ENCODE peak calls at places on chromosomes 12 and 14, in six cellular contexts. R, G, Y, T, U and M are unnamed samples.
A peak's percentile ranks its signal among the peaks of the same experiment; 100 is the strongest.

GRCh38 chr14:92223027-92223426 is 99.9 kb upstream of the SLC24A4 start:
- DNase-seq in R (no peak), G (no peak), Y (no peak), T (no peak), U (no peak), M (no peak)

GRCh38 chr12:3583656-3584334 is 92.8 kb downstream of the PRMT8 start:
- DNase-seq in R (no peak), G (no peak), Y (no peak), T (no peak), U (no peak), M (no peak)

GRCh38 chr14:76870146-76870545 is 43.9 kb downstream of the LRRC74A start:
- DNase-seq in R (no peak), G (no peak), Y (no peak), T (no peak), U (no peak), M (no peak)

GRCh38 chr14:82604819-82605218 is 1071.2 kb upstream of the SEL1L start:
- DNase-seq in R (no peak), G (no peak), Y (no peak), T (no peak), U (no peak), M (no peak)

GRCh38 chr12:80272516-80272915 is 171.5 kb upstream of the PTPRQ start:
- DNase-seq in R (no peak), G (peak; percentile 59), Y (no peak), T (no peak), U (no peak), M (no peak)

GRCh38 chr14:61342486-61342885 is 21.1 kb downstream of the PRKCH start:
- DNase-seq in R (peak; percentile 85), G (no peak), Y (no peak), T (peak; percentile 70), U (no peak), M (no peak)

GRCh38 chr14:78595797-78596196 is 425.6 kb downstream of the NRXN3 start:
- DNase-seq in R (peak; percentile 10), G (no peak), Y (no peak), T (peak; percentile 5), U (no peak), M (no peak)

GRCh38 chr12:31887109-31887811 is 72.0 kb upstream of the RESF1 start:
- DNase-seq in R (no peak), G (no peak), Y (no peak), T (no peak), U (no peak), M (no peak)

GRCh38 chr12:113048716-113049127 is 7.8 kb upstream of the DTX1 start:
- DNase-seq in R (peak; percentile 84), G (peak; percentile 37), Y (no peak), T (peak; percentile 49), U (peak; percentile 51), M (peak; percentile 32)

GRCh38 chr12:130764073-130764472 is 48.0 kb upstream of the RIMBP2 start:
- DNase-seq in R (no peak), G (peak; percentile 36), Y (no peak), T (peak; percentile 7), U (peak; percentile 7), M (peak; percentile 12)

GRCh38 chr14:96497087-96497486 is 5.1 kb upstream of the PAPOLA start:
- DNase-seq in R (no peak), G (no peak), Y (no peak), T (no peak), U (no peak), M (peak; percentile 77)

GRCh38 chr12:5872745-5873144 is 72.3 kb downstream of the ANO2 start:
- DNase-seq in R (no peak), G (peak; percentile 3), Y (no peak), T (no peak), U (peak; percentile 20), M (no peak)

GRCh38 chr12:45051490-45052105 is 699 bp upstream of the DBX2 start:
- DNase-seq in R (no peak), G (peak; percentile 2), Y (peak; percentile 36), T (no peak), U (no peak), M (peak; percentile 5)

GRCh38 chr12:49987620-49988303 is 15.0 kb downstream of the AQP6 start:
- DNase-seq in R (no peak), G (no peak), Y (no peak), T (no peak), U (no peak), M (no peak)

GRCh38 chr14:92610849-92611271 is 97.3 kb downstream of the RIN3 start:
- DNase-seq in R (no peak), G (no peak), Y (no peak), T (peak; percentile 52), U (no peak), M (no peak)

GRCh38 chr12:132311201-132311915 is 18.0 kb downstream of the GALNT9 start:
- DNase-seq in R (no peak), G (no peak), Y (peak; percentile 66), T (no peak), U (no peak), M (no peak)

GRCh38 chr14:33254876-33255275 is 316.2 kb downstream of the NPAS3 start:
- DNase-seq in R (no peak), G (no peak), Y (no peak), T (peak; percentile 44), U (no peak), M (no peak)

DNA sequence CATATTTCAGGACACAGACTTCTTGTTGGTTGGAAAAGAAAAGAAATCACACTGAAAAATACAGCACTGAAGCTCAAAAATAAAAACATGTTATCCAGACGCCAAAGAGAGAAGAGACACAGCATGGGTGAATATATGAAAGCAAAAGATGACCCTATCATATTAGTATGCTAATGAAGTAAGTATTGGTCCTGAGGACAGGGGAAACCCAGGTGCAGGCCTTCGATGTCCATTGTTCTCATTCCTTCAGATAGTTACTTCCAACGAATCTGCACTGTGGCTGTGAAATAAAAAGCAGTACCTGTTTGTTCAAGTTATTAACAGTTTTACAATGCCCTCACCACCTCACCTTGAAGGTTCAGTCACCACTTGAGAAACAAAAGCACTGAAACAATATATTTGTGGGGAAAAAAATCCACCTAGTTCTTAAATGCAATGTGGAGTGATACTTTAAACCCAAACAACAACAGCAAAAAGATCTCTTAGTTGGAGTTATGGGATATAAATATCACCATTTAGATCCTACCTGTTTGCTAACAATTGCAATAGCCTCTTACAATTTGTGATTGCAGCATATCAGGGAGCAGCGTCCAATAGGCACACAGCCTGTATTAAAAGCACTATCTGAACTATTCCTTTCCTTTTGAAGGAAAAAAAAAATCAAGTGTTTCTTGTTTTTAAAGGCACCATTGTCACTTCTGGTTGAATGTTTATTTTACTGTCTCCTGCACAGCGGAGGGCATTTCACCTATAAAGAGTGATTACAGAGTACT is 188.1 kb downstream of the BCAT1 start:
- DNase-seq in R (no peak), G (no peak), Y (no peak), T (no peak), U (no peak), M (no peak)
- H3K9ac ChIP-seq in R (no peak overlapping the region), G (no peak overlapping the region), Y (no peak overlapping the region), T (no peak overlapping the region), U (no peak overlapping the region), M (no peak overlapping the region)

DNA sequence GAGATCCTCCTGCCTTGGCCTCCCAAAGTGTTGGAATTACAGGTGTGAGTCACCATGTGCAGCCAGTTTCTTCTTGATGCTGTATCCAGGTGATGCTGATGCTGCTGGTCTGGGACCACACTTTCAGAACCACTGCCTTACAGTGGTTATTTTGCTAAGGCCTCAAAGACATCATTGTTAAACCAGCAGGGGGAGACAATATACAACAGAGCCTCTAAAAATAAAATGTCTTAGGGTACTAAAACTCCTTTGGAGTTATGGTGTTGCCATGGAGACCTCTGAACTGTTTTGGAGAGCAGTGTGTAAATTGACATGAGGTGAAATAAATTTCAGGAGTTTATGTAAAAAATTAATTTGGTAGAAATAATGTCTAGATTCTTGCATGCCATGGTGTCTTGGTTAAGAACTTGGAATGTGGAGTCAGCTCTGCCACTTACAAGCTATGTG is 1.1 kb upstream of the ARG2 start:
- DNase-seq in R (peak; percentile 16), G (peak; percentile 71), Y (no peak), T (peak; percentile 82), U (peak; percentile 79), M (peak; percentile 62)
- H3K9ac ChIP-seq in R (no peak overlapping the region), G (no peak overlapping the region), Y (no peak overlapping the region), T (peak overlapping the region; percentile 81), U (no peak overlapping the region), M (peak overlapping the region; percentile 65)

GRCh38 chr14:104389326-104390220 is 190.0 kb upstream of the C14orf180 start:
- DNase-seq in R (no peak), G (no peak), Y (peak; percentile 53), T (no peak), U (no peak), M (no peak)

GRCh38 chr14:104390221-104390931 is 189.2 kb upstream of the C14orf180 start:
- DNase-seq in R (no peak), G (no peak), Y (no peak), T (no peak), U (no peak), M (no peak)

GRCh38 chr14:104392396-104393198 is 187.0 kb upstream of the C14orf180 start:
- DNase-seq in R (no peak), G (no peak), Y (peak; percentile 58), T (no peak), U (no peak), M (no peak)

GRCh38 chr14:104392001-104392395 is 187.6 kb upstream of the C14orf180 start:
- DNase-seq in R (no peak), G (no peak), Y (no peak), T (no peak), U (no peak), M (no peak)

DNA sequence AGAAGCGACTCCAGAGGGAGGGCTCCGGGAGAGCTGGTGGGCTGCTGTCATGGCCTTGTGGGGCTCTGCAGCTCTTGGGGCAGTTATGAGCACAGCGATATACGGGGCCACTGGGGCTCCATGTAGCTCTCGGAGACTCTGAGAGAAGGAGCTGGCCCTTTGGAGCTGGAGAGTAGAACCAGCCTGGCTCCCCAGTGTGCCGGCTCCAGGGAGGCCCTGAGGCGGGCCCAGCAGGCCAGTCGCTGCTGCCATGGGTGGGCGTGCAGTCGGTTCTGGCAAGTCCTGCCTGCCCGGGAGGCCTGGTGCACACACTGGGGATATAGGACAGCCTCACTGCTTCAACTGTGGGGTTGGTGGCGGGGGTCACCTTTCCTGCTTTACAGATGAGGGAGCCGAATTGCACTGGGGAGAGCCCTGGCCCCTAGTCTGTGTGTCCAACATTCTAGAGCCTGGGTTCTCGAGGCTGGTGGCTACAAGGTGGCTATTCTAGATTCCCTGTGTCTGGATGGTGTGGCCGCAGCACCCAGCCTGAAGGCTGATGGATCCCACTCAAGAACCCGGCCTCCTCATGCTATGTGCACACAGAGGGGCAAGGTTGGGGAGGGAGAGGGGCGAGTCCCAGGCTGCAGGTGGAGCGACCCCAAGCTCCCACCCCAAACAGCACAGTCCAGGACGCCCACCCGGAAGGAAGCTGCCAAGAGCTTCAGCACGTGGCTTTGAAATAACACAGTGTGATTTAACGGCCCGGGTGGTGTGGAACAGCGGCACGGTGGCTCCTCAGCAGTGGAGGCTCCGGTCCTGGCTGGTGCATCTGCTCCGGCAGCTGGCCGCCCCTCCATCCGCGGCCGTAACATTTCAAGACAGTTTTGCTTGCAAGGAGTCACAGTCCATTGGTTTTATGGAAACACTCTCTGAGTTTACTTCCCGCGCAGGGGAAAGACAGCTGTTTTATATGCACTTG is 188.3 kb upstream of the C14orf180 start:
- DNase-seq in R (no peak), G (no peak), Y (peak; percentile 62), T (no peak), U (no peak), M (no peak)
- H3K9ac ChIP-seq in R (no peak overlapping the region), G (no peak overlapping the region), Y (no peak overlapping the region), T (no peak overlapping the region), U (no peak overlapping the region), M (no peak overlapping the region)

DNA sequence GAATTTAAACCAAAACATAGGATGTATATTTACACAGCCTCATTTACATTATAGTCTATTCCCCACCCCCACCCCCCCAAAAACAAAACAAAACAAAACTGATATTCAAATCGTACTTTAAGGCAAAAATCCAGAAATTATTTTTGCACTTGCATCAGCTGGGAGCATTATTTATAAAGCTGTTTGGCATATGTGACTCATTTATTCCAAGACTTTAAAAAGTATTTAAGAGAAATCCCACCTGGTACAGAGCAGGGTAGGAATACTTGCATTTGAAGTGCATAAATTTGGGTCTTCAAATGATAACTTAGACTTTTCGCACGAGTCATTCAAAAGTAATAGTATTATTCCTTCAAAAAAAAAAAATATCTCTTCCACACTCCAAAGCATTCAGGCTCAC is 1.1 kb downstream of the KLHL28 start:
- DNase-seq in R (no peak), G (peak; percentile 32), Y (no peak), T (no peak), U (no peak), M (no peak)
- H3K9ac ChIP-seq in R (peak overlapping the region; percentile 73), G (peak overlapping the region; percentile 61), Y (no peak overlapping the region), T (peak overlapping the region; percentile 65), U (peak overlapping the region; percentile 82), M (peak overlapping the region; percentile 94)